ENCODE peak calls at places on chromosomes 6 and 20, in four cellular contexts. M is lower lobe of right lung, U is suprapubic skin, Y is brain microvascular endothelial cell. L is an unnamed sample.

GRCh38 chr20:60203451-60203850 is 245.2 kb downstream of the CDH26 start:
- DNase-seq in M (no peak), U (no peak), Y (no peak), L (peak; percentile 51)

GRCh38 chr6:157380458-157380778 is 572 bp upstream of the ZDHHC14 start:
- DNase-seq in M (peak; percentile 54), U (no peak), Y (no peak), L (no peak)

GRCh38 chr6:47348316-47348863 is 38.7 kb upstream of the TNFRSF21 start:
- DNase-seq in M (no peak), U (no peak), Y (no peak), L (no peak)

GRCh38 chr20:3461191-3461874 is 9.5 kb upstream of the ATRN start:
- DNase-seq in M (no peak), U (no peak), Y (peak; percentile 15), L (no peak)

GRCh38 chr20:47204008-47204745 is 152.3 kb downstream of the ZMYND8 start:
- DNase-seq in M (no peak), U (no peak), Y (peak; percentile 66), L (peak; percentile 58)

GRCh38 chr20:19048898-19049889 is 163.2 kb upstream of the SLC24A3 start:
- DNase-seq in M (no peak), U (no peak), Y (no peak), L (no peak)

GRCh38 chr6:26576929-26577719 is 19.6 kb upstream of the ABT1 start:
- DNase-seq in M (peak; percentile 65), U (no peak), Y (peak; percentile 89), L (peak; percentile 85)

GRCh38 chr20:35271904-35272303 is 6.0 kb downstream of the MMP24OS start:
- DNase-seq in M (no peak), U (no peak), Y (peak; percentile 34), L (peak; percentile 55)

GRCh38 chr6:75418233-75418632 is 75.4 kb downstream of the FILIP1 start:
- DNase-seq in M (no peak), U (no peak), Y (no peak), L (peak; percentile 90)

GRCh38 chr6:145544031-145544430 is 191.3 kb downstream of the EPM2A start:
- DNase-seq in M (no peak), U (no peak), Y (peak; percentile 35), L (peak; percentile 73)

GRCh38 chr6:89270951-89271721 is 44.0 kb downstream of the GABRR2 start:
- DNase-seq in M (no peak), U (no peak), Y (no peak), L (no peak)

GRCh38 chr20:36273414-36274247 is 32.5 kb upstream of the DLGAP4 start:
- DNase-seq in M (no peak), U (no peak), Y (peak; percentile 6), L (no peak)

GRCh38 chr20:38649275-38649891 is 47.8 kb downstream of the ARHGAP40 start:
- DNase-seq in M (no peak), U (no peak), Y (peak; percentile 17), L (no peak)

GRCh38 chr6:166904101-166904746 is 52.1 kb downstream of the RNASET2 start:
- DNase-seq in M (no peak), U (no peak), Y (peak; percentile 32), L (no peak)

GRCh38 chr20:56628873-56629463 is at the start of gene TFAP2C:
- DNase-seq in M (peak; percentile 87), U (peak; percentile 91), Y (peak; percentile 29), L (no peak)

GRCh38 chr6:142416179-142416578 is 114.4 kb downstream of the ADGRG6 start:
- DNase-seq in M (no peak), U (no peak), Y (peak; percentile 98), L (peak; percentile 84)

GRCh38 chr6:139124887-139125672 is 9.8 kb upstream of the HECA start:
- DNase-seq in M (peak; percentile 67), U (peak; percentile 75), Y (peak; percentile 62), L (peak; percentile 60)

GRCh38 chr6:152273638-152274037 is 363.5 kb downstream of the SYNE1 start:
- DNase-seq in M (no peak), U (no peak), Y (no peak), L (no peak)

GRCh38 chr6:75130784-75131183 is 75.1 kb downstream of the COL12A1 start:
- DNase-seq in M (no peak), U (no peak), Y (no peak), L (no peak)

GRCh38 chr6:24245275-24245674 is 112.6 kb downstream of the DCDC2 start:
- DNase-seq in M (no peak), U (no peak), Y (no peak), L (no peak)

GRCh38 chr20:35971981-35972380 is 3.6 kb downstream of the CNBD2 start:
- DNase-seq in M (no peak), U (no peak), Y (no peak), L (no peak)

GRCh38 chr20:47749367-47749766 is 35.9 kb downstream of the SULF2 start:
- DNase-seq in M (no peak), U (no peak), Y (no peak), L (no peak)

DNA sequence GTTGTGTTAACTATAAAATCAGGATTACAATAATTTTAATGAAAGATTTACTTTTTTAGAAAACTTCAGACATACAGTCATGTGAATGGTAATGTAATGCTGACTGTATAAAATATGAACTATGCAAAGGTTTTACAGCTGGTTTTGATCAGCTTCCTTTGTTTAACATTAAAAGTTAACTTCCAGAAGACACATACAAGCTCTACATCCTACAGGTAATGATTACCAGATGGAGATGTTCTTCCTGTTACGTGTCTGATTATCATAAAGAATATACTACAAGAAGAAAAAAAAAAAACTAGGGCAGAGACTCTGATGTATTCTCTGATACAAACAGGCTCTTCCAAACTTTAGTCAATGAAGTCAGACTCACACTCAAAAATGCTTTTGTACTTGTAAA is 251.9 kb upstream of the RUNX2 start:
- DNase-seq in M (no peak), U (no peak), Y (no peak), L (peak; percentile 7)
- H3K27ac ChIP-seq in M (no peak overlapping the region), U (no peak overlapping the region), Y (peak overlapping the region; percentile 90), L (peak overlapping the region; percentile 91)

GRCh38 chr20:51021067-51022025 is 1.6 kb downstream of the KCNG1 start:
- DNase-seq in M (no peak), U (no peak), Y (peak; percentile 50), L (no peak)

GRCh38 chr20:51020657-51021056 is 2.2 kb downstream of the KCNG1 start:
- DNase-seq in M (no peak), U (no peak), Y (no peak), L (no peak)

GRCh38 chr20:51022803-51023616 is at the start of gene KCNG1:
- DNase-seq in M (peak; percentile 59), U (no peak), Y (peak; percentile 63), L (peak; percentile 56)

GRCh38 chr20:51023617-51024155 is 779 bp upstream of the KCNG1 start:
- DNase-seq in M (no peak), U (no peak), Y (no peak), L (no peak)

DNA sequence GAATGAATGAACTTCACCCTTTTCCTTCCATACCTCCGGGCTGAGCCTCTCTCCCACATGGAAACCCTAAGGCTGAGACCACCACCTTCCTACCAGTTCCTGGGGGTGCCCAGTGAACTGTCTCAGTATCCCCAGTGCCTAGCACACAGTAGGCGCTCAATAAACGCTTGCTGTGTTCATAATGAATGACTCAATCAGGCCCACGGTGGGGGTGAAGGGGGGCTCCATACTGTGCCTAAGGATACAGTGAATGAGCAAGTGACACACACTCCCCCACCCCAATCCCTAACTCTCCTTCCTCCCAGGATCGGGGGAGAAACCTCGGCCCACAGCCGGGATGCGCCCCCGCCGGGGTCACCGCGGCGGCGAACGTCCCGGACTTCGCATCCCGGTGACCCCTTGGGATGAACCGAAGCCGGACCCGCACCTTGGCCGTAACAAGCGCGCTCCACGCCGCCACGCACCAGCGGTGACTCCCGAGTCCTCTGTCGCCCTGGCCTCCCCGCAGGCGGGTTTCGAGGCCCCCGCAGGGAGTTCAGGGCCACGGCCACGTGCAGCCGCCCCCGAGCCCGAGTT is 592 bp downstream of the KCNG1 start:
- DNase-seq in M (no peak), U (no peak), Y (no peak), L (no peak)
- H3K27ac ChIP-seq in M (no peak overlapping the region), U (no peak overlapping the region), Y (peak overlapping the region; percentile 79), L (peak overlapping the region; percentile 73)

DNA sequence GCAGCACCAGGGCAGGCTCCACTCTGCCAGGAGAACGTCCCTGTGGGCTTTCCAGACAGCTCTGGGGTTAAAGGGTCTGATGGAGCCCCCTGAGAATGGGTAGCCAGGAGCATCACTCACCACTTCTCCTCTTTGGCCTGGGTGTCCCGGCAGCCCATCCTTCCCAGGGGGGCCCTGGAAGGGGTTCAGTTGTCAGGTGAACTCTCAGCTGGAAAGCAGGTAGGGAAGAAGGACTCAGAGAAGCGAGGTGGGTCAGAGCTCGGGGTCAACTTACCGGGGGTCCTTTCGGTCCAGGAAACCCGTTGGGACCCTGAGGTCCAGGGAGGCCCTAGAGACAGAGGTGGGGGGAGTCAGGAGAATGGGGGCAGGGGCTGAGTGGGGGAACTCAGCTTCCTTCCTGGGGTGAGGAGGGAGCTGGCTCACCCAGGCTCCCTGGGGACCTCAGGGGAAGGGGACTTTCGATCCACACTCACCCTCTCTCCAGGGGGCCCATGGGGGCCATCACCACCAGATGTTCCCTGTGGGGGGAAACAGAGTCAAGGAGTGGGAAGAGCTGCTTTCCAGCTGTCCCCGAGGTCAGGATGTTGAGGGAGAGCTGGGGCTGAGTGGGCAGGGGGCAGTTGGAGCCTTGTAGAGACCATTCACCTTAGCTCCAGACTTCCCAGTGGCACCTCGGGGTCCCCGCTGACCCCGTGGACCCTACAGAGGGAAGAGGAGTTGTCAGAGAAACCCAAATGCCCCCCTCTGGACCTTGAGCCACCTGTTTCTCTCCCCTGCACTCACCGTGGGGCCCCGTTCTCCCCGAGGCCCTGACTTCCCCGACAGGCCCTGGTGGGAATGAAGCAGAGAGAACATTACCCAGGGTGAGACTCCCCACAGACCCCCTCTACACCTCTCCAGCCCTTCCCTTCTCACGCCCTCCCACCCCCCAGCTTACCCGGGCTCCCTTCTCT is 18.8 kb downstream of the COL11A2 start:
- DNase-seq in M (no peak), U (no peak), Y (no peak), L (no peak)
- H3K27ac ChIP-seq in M (no peak overlapping the region), U (no peak overlapping the region), Y (no peak overlapping the region), L (no peak overlapping the region)

DNA sequence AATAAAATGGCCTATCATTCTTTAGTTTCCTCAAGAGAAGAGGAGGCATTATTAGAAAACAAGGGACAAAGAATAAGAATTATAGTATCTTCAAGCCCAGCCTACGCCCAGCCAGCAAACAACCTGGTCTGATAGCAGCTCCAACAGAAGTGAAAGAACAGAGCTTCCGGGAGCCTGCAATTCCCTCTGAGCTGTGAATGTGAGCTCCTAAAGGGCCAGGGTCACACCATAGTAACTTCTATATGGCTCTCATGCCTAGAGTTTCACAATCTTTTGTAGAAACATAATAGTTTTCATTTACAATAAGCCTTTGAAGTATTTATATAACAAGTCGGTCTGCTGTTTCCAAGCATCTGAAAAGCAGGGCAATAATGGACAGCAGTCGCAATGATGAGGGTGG is 116.5 kb downstream of the SMLR1 start:
- DNase-seq in M (no peak), U (no peak), Y (no peak), L (no peak)
- H3K27ac ChIP-seq in M (no peak overlapping the region), U (no peak overlapping the region), Y (no peak overlapping the region), L (no peak overlapping the region)

GRCh38 chr6:7139835-7140470 is 32.2 kb downstream of the RREB1 start:
- DNase-seq in M (no peak), U (no peak), Y (no peak), L (no peak)
- H3K27ac ChIP-seq in M (peak overlapping the region; percentile 96), U (peak overlapping the region; percentile 96), Y (no peak overlapping the region), L (peak overlapping the region; percentile 89)

L was measured in foreskin keratinocyte.